ENCODE peak calls at places on chromosomes 3 and 15, in four cellular contexts. One of them, this sample, is unnamed.

GRCh38 chr3:57030711-57031110 is 29.8 kb upstream of the SPATA12 start:
- DNase-seq in neural progenitor cell: no peak
- DNase-seq in neuronal stem cell: no peak
- DNase-seq in endothelial cell of umbilical vein: no peak
- DNase-seq in this sample: no peak

GRCh38 chr3:25592510-25592968 is 72.2 kb downstream of the TOP2B start:
- DNase-seq in neural progenitor cell: peak
- DNase-seq in neuronal stem cell: no peak
- DNase-seq in endothelial cell of umbilical vein: peak
- DNase-seq in this sample: peak

GRCh38 chr3:107523361-107524213 is 825 bp downstream of the BBX start:
- DNase-seq in endothelial cell of umbilical vein: peak
- DNase-seq in neural progenitor cell: peak
- DNase-seq in neuronal stem cell: peak
- DNase-seq in this sample: peak

GRCh38 chr15:72285402-72285801 is 13.0 kb upstream of the PARP6 start:
- DNase-seq in neuronal stem cell: no peak
- DNase-seq in neural progenitor cell: peak
- DNase-seq in endothelial cell of umbilical vein: no peak
- DNase-seq in this sample: peak

GRCh38 chr3:193780810-193781472 is 187.9 kb downstream of the OPA1 start:
- DNase-seq in neural progenitor cell: peak
- DNase-seq in endothelial cell of umbilical vein: peak
- DNase-seq in neuronal stem cell: peak
- DNase-seq in this sample: peak

GRCh38 chr15:82548700-82549099 is 8.4 kb upstream of the RPS17 start:
- DNase-seq in endothelial cell of umbilical vein: no peak
- DNase-seq in neural progenitor cell: no peak
- DNase-seq in neuronal stem cell: no peak
- DNase-seq in this sample: no peak

GRCh38 chr3:9398715-9399708 is 1.6 kb downstream of the SETD5 start:
- DNase-seq in neuronal stem cell: no peak
- DNase-seq in endothelial cell of umbilical vein: peak
- DNase-seq in neural progenitor cell: peak
- DNase-seq in this sample: peak

GRCh38 chr3:194586839-194587238 is 46.4 kb downstream of the TMEM44 start:
- DNase-seq in neuronal stem cell: no peak
- DNase-seq in endothelial cell of umbilical vein: peak
- DNase-seq in neural progenitor cell: no peak
- DNase-seq in this sample: no peak

GRCh38 chr15:28904541-28905303 is 18.9 kb downstream of the APBA2 start:
- DNase-seq in neuronal stem cell: no peak
- DNase-seq in neural progenitor cell: no peak
- DNase-seq in endothelial cell of umbilical vein: no peak
- DNase-seq in this sample: no peak

GRCh38 chr3:119849126-119849525 is 67.2 kb downstream of the NR1I2 start:
- DNase-seq in neuronal stem cell: no peak
- DNase-seq in neural progenitor cell: no peak
- DNase-seq in endothelial cell of umbilical vein: no peak
- DNase-seq in this sample: no peak

GRCh38 chr3:195095035-195095703 is 175.8 kb downstream of the XXYLT1 start:
- DNase-seq in endothelial cell of umbilical vein: no peak
- DNase-seq in neuronal stem cell: no peak
- DNase-seq in neural progenitor cell: no peak
- DNase-seq in this sample: no peak

GRCh38 chr3:183548262-183548769 is 7.2 kb downstream of the KLHL6 start:
- DNase-seq in neuronal stem cell: peak
- DNase-seq in endothelial cell of umbilical vein: peak
- DNase-seq in neural progenitor cell: peak
- DNase-seq in this sample: peak

GRCh38 chr3:190225186-190225692 is 97.0 kb downstream of the CLDN1 start:
- DNase-seq in neuronal stem cell: peak
- DNase-seq in neural progenitor cell: peak
- DNase-seq in endothelial cell of umbilical vein: peak
- DNase-seq in this sample: no peak

GRCh38 chr15:25905140-25905539 is 42.0 kb upstream of the ATP10A start:
- DNase-seq in neural progenitor cell: no peak
- DNase-seq in endothelial cell of umbilical vein: no peak
- DNase-seq in neuronal stem cell: no peak
- DNase-seq in this sample: no peak

GRCh38 chr3:190323241-190323617 is 983 bp upstream of the CLDN1 start:
- DNase-seq in neural progenitor cell: no peak
- DNase-seq in endothelial cell of umbilical vein: no peak
- DNase-seq in neuronal stem cell: no peak
- DNase-seq in this sample: peak

GRCh38 chr15:28191832-28192231 is 92.7 kb upstream of the OCA2 start:
- DNase-seq in neural progenitor cell: peak
- DNase-seq in endothelial cell of umbilical vein: no peak
- DNase-seq in neuronal stem cell: peak
- DNase-seq in this sample: peak

GRCh38 chr3:170470063-170471006 is 51.7 kb downstream of the CLDN11 start:
- DNase-seq in neural progenitor cell: no peak
- DNase-seq in endothelial cell of umbilical vein: no peak
- DNase-seq in neuronal stem cell: no peak
- DNase-seq in this sample: no peak

GRCh38 chr3:37031115-37031682 is 37.9 kb downstream of the MLH1 start:
- DNase-seq in neural progenitor cell: no peak
- DNase-seq in endothelial cell of umbilical vein: no peak
- DNase-seq in neuronal stem cell: no peak
- DNase-seq in this sample: no peak

GRCh38 chr15:50003786-50004334 is 115.2 kb downstream of the ATP8B4 start:
- DNase-seq in neural progenitor cell: peak
- DNase-seq in endothelial cell of umbilical vein: peak
- DNase-seq in neuronal stem cell: peak
- DNase-seq in this sample: peak

GRCh38 chr15:65033659-65034269 is 4.3 kb upstream of the MTFMT start:
- DNase-seq in neural progenitor cell: peak
- DNase-seq in neuronal stem cell: no peak
- DNase-seq in endothelial cell of umbilical vein: peak
- DNase-seq in this sample: no peak

GRCh38 chr15:33720952-33721351 is 247.3 kb upstream of the CHRM5 start:
- DNase-seq in neuronal stem cell: no peak
- DNase-seq in neural progenitor cell: no peak
- DNase-seq in endothelial cell of umbilical vein: peak
- DNase-seq in this sample: no peak

GRCh38 chr3:100089802-100090668 is 24.3 kb downstream of the FILIP1L start:
- DNase-seq in neural progenitor cell: peak
- DNase-seq in neuronal stem cell: no peak
- DNase-seq in endothelial cell of umbilical vein: no peak
- DNase-seq in this sample: peak

GRCh38 chr15:41438206-41438605 is 21.3 kb downstream of the RTF1 start:
- DNase-seq in neural progenitor cell: no peak
- DNase-seq in endothelial cell of umbilical vein: no peak
- DNase-seq in neuronal stem cell: no peak
- DNase-seq in this sample: no peak

GRCh38 chr3:47163023-47163989 is 607 bp downstream of the SETD2 start:
- DNase-seq in neural progenitor cell: no peak
- DNase-seq in neuronal stem cell: peak
- DNase-seq in endothelial cell of umbilical vein: peak
- DNase-seq in this sample: peak

GRCh38 chr3:134406331-134407246 is 32.3 kb upstream of the AMOTL2 start:
- DNase-seq in neuronal stem cell: peak
- DNase-seq in endothelial cell of umbilical vein: peak
- DNase-seq in neural progenitor cell: peak
- DNase-seq in this sample: peak

GRCh38 chr3:41792806-41793205 is 169.1 kb downstream of the ULK4 start:
- DNase-seq in neuronal stem cell: no peak
- DNase-seq in endothelial cell of umbilical vein: no peak
- DNase-seq in neural progenitor cell: no peak
- DNase-seq in this sample: no peak

GRCh38 chr3:187920871-187921270 is 175.6 kb upstream of the BCL6 start:
- DNase-seq in endothelial cell of umbilical vein: no peak
- DNase-seq in neural progenitor cell: no peak
- DNase-seq in neuronal stem cell: no peak
- DNase-seq in this sample: no peak

GRCh38 chr3:37668831-37669610 is 192.7 kb upstream of the CTDSPL start:
- DNase-seq in neural progenitor cell: no peak
- DNase-seq in neuronal stem cell: no peak
- DNase-seq in endothelial cell of umbilical vein: no peak
- DNase-seq in this sample: no peak

GRCh38 chr3:34206996-34207395 is 408.6 kb downstream of the PDCD6IP start:
- DNase-seq in neuronal stem cell: peak
- DNase-seq in neural progenitor cell: no peak
- DNase-seq in endothelial cell of umbilical vein: peak
- DNase-seq in this sample: no peak

GRCh38 chr3:72295974-72296450 is 511.1 kb upstream of the PROK2 start:
- DNase-seq in neural progenitor cell: no peak
- DNase-seq in neuronal stem cell: no peak
- DNase-seq in endothelial cell of umbilical vein: no peak
- DNase-seq in this sample: no peak
- H3K27ac ChIP-seq in neural progenitor cell: no peak
- H3K27ac ChIP-seq in neuronal stem cell: no peak
- H3K27ac ChIP-seq in endothelial cell of umbilical vein: no peak
- H3K27ac ChIP-seq in this sample: no peak

DNA sequence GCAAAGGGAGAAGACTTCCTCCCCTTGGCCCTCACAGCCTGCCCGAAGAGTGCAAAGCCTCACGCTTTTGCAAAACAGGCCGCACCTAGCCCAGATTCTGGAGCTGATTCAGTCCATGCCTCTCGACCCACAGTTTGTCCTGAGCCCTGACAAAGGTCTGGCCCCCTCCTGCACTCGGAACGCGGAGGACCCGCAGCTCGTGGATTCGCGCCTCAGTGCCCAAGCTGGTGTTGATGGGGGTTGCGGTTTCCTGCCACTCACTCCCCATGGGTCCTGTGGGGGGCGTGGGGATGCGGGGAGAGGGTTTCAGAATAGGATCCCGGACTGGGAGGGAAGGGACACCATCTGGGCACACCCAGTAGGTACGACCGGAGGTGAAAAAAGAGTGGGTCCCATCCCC is 594 bp upstream of the CRABP1 start:
- DNase-seq in neuronal stem cell: no peak
- DNase-seq in neural progenitor cell: no peak
- DNase-seq in endothelial cell of umbilical vein: no peak
- DNase-seq in this sample: no peak
- H3K9ac ChIP-seq in neuronal stem cell: peak
- H3K9ac ChIP-seq in neural progenitor cell: no peak
- H3K9ac ChIP-seq in endothelial cell of umbilical vein: no peak
- H3K9ac ChIP-seq in this sample: no peak

DNA sequence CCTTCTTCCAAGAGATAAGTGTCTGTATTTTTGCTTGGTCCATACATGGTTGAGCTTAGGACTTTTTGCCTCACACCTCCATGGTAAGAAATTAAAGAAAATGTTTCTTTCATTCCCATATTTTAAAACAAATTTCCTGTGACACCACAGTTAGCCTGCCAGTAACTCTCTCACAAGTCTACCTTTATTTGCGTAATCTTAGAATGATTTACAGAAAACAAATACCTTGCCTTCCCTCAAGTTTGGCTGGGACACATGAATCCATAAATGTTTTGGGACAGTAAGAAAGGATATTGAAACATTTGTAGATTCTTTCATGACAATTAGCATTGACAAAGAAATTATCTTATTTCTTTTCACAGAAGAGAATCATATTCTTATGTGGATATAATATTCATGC is 3.8 kb upstream of the ARL14 start:
- DNase-seq in neural progenitor cell: no peak
- DNase-seq in neuronal stem cell: no peak
- DNase-seq in endothelial cell of umbilical vein: no peak
- DNase-seq in this sample: no peak
- H3K27ac ChIP-seq in neural progenitor cell: no peak
- H3K27ac ChIP-seq in neuronal stem cell: no peak
- H3K27ac ChIP-seq in endothelial cell of umbilical vein: no peak
- H3K27ac ChIP-seq in this sample: no peak

DNA sequence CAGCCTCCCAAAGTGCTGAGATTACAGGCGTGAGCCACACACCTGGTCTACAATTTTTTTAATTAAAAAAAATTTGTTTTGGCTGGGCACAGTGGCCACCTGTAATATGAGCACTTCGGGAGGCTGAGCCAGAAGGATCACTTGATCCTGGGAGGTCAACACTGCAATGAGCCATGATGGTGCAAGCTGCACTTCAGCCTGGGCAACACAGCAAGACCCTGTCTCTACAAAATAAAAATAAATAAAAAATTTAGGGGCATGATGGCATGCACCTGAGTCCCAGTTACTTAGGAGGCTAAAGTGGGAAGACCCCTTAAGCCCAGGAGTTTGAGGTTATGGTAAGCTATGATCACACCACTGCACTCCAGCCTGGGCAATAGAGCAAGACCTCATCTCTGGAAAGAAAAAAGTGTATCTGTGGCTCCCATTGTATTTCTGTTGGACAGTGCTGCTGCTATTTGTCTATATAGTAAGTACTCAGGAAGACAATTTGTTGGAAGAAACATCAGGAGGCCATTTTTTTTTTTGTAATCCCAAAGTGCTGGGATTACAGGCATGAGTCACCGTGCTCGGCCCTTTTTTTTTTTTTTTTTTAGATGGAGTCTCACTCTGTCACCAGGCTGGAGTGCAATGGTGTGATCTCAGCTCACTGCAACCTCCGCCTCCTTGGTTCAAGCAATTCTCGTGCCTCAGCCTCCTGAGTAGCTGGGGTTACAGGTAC is 27.5 kb upstream of the SH3BP5 start:
- DNase-seq in neural progenitor cell: no peak
- DNase-seq in endothelial cell of umbilical vein: no peak
- DNase-seq in neuronal stem cell: no peak
- DNase-seq in this sample: no peak
- H3K9ac ChIP-seq in neural progenitor cell: no peak
- H3K9ac ChIP-seq in endothelial cell of umbilical vein: no peak
- H3K9ac ChIP-seq in neuronal stem cell: no peak
- H3K9ac ChIP-seq in this sample: no peak

GRCh38 chr3:123618768-123619484 is 34.1 kb upstream of the HACD2 start:
- DNase-seq in neuronal stem cell: no peak
- DNase-seq in endothelial cell of umbilical vein: peak
- DNase-seq in neural progenitor cell: no peak
- DNase-seq in this sample: no peak

GRCh38 chr3:123621510-123622189 is 36.8 kb upstream of the HACD2 start:
- DNase-seq in neuronal stem cell: no peak
- DNase-seq in neural progenitor cell: no peak
- DNase-seq in endothelial cell of umbilical vein: no peak
- DNase-seq in this sample: no peak

GRCh38 chr3:123618076-123618703 is 33.3 kb upstream of the HACD2 start:
- DNase-seq in neural progenitor cell: no peak
- DNase-seq in neuronal stem cell: no peak
- DNase-seq in endothelial cell of umbilical vein: no peak
- DNase-seq in this sample: no peak

GRCh38 chr3:123622766-123623165 is 37.9 kb upstream of the HACD2 start:
- DNase-seq in neural progenitor cell: no peak
- DNase-seq in endothelial cell of umbilical vein: no peak
- DNase-seq in neuronal stem cell: no peak
- DNase-seq in this sample: no peak

DNA sequence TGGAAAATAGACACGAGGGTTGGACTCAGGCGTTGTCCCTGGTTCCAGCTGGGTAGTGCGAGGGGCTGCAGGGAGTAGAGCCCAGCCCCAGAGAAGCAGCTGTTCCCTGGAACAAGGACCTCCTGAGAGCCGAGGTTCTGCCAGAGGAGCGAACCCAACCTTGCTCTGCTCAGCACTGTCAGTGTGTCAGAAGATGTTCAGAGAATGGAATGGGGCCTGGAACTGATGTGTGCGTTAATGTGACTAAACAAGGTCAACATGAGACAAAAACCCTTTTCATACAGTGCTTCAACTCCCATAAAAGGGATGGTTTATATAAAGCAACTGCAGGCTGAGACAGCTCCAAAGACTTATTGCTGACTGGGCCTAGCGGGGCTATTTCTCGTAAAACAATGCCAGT is 35.5 kb upstream of the HACD2 start:
- DNase-seq in endothelial cell of umbilical vein: no peak
- DNase-seq in neuronal stem cell: no peak
- DNase-seq in neural progenitor cell: no peak
- DNase-seq in this sample: no peak
- H3K27ac ChIP-seq in endothelial cell of umbilical vein: no peak
- H3K27ac ChIP-seq in neuronal stem cell: no peak
- H3K27ac ChIP-seq in neural progenitor cell: no peak
- H3K27ac ChIP-seq in this sample: no peak

This sample was measured in endodermal cell.